ENCODE peak calls at places on chromosomes 3 and 15, in five cellular contexts. E is HCT116, R is breast epithelium, S is endothelial cell of umbilical vein, C is transverse colon. L is an unnamed sample.

GRCh38 chr3:65548848-65549625 is 489.7 kb downstream of the MAGI1 start:
- DNase-seq in E (no peak), R (no peak), S (no peak), C (peak), L (no peak)

GRCh38 chr3:21017115-21017852 is 733.7 kb downstream of the ZNF385D start:
- DNase-seq in E (no peak), R (no peak), S (no peak), C (no peak), L (no peak)

GRCh38 chr3:51024765-51025681 is 350.3 kb downstream of the DOCK3 start:
- DNase-seq in E (no peak), R (peak), S (no peak), C (peak), L (no peak)

GRCh38 chr15:38069506-38069905 is 135.1 kb downstream of the TMCO5A start:
- DNase-seq in E (no peak), R (no peak), S (peak), C (peak), L (no peak)

GRCh38 chr3:49244589-49245205 is 32.3 kb downstream of the C3orf62 start:
- DNase-seq in E (no peak), R (no peak), S (no peak), C (no peak), L (no peak)

GRCh38 chr3:148998297-148998696 is 7.0 kb downstream of the GYG1 start:
- DNase-seq in E (no peak), R (no peak), S (no peak), C (no peak), L (no peak)

GRCh38 chr3:189908646-189909045 is 212.1 kb downstream of the P3H2 start:
- DNase-seq in E (no peak), R (no peak), S (peak), C (no peak), L (no peak)

GRCh38 chr3:187230011-187230410 is 32.7 kb downstream of the RTP1 start:
- DNase-seq in E (no peak), R (no peak), S (no peak), C (no peak), L (no peak)

GRCh38 chr3:197216169-197216860 is 82.1 kb downstream of the DLG1 start:
- DNase-seq in E (no peak), R (no peak), S (peak), C (no peak), L (no peak)

GRCh38 chr3:169104972-169105371 is 558.5 kb downstream of the MECOM start:
- DNase-seq in E (peak), R (no peak), S (peak), C (no peak), L (no peak)

GRCh38 chr15:43249699-43250203 is 17.0 kb downstream of the TGM5 start:
- DNase-seq in E (no peak), R (no peak), S (no peak), C (no peak), L (no peak)

GRCh38 chr3:172142074-172143059 is 103.0 kb downstream of the FNDC3B start:
- DNase-seq in E (no peak), R (no peak), S (peak), C (no peak), L (no peak)

GRCh38 chr3:169476289-169476688 is 187.2 kb downstream of the MECOM start:
- DNase-seq in E (no peak), R (no peak), S (no peak), C (no peak), L (no peak)

GRCh38 chr15:100895721-100896120 is 16.1 kb downstream of the ALDH1A3 start:
- DNase-seq in E (no peak), R (no peak), S (no peak), C (no peak), L (no peak)

GRCh38 chr3:146090521-146090920 is 70.5 kb downstream of the PLOD2 start:
- DNase-seq in E (no peak), R (no peak), S (no peak), C (no peak), L (no peak)

GRCh38 chr3:30307548-30307947 is 298.9 kb upstream of the TGFBR2 start:
- DNase-seq in E (no peak), R (no peak), S (no peak), C (no peak), L (no peak)

GRCh38 chr3:185721970-185722369 is 102.9 kb downstream of the IGF2BP2 start:
- DNase-seq in E (no peak), R (no peak), S (no peak), C (no peak), L (no peak)

GRCh38 chr3:98814799-98815450 is 51.8 kb downstream of the ST3GAL6 start:
- DNase-seq in E (no peak), R (no peak), S (peak), C (no peak), L (no peak)

GRCh38 chr15:58057559-58057958 is 8.0 kb downstream of the ALDH1A2 start:
- DNase-seq in E (no peak), R (no peak), S (no peak), C (no peak), L (no peak)

GRCh38 chr15:41851167-41851523 is 12.5 kb downstream of the PLA2G4B start:
- DNase-seq in E (no peak), R (no peak), S (no peak), C (no peak), L (no peak)

GRCh38 chr3:47010050-47010712 is 30.7 kb downstream of the NBEAL2 start:
- DNase-seq in E (no peak), R (no peak), S (no peak), C (peak), L (peak)

GRCh38 chr15:70906842-70907241 is 14.2 kb downstream of the LRRC49 start:
- DNase-seq in E (no peak), R (no peak), S (no peak), C (no peak), L (no peak)

GRCh38 chr3:48248095-48248863 is 7.4 kb downstream of the ZNF589 start:
- DNase-seq in E (no peak), R (no peak), S (peak), C (no peak), L (no peak)

GRCh38 chr3:194095464-194095863 is 40.5 kb upstream of the HES1 start:
- DNase-seq in E (no peak), R (peak), S (peak), C (peak), L (no peak)

GRCh38 chr3:48155122-48155521 is 33.1 kb downstream of the CDC25A start:
- DNase-seq in E (peak), R (no peak), S (peak), C (no peak), L (no peak)

GRCh38 chr3:171753025-171753472 is 57.2 kb downstream of the PLD1 start:
- DNase-seq in E (no peak), R (peak), S (no peak), C (no peak), L (no peak)

GRCh38 chr15:73941871-73942635 is 15.8 kb downstream of the LOXL1 start:
- DNase-seq in E (no peak), R (no peak), S (no peak), C (no peak), L (no peak)

GRCh38 chr3:12286504-12286903 is 2.4 kb upstream of the PPARG start:
- DNase-seq in E (no peak), R (no peak), S (no peak), C (no peak), L (no peak)

GRCh38 chr15:44298878-44299277 is 10.4 kb downstream of the GOLM2 start:
- DNase-seq in E (peak), R (no peak), S (no peak), C (no peak), L (no peak)

GRCh38 chr15:51097553-51098330 is 3.0 kb upstream of the TNFAIP8L3 start:
- DNase-seq in E (no peak), R (no peak), S (peak), C (no peak), L (no peak)

GRCh38 chr15:65868546-65869126 is 655 bp upstream of the RAB11A start:
- DNase-seq in E (no peak), R (no peak), S (no peak), C (no peak), L (no peak)

GRCh38 chr3:197501496-197501878 is 54.3 kb downstream of the BDH1 start:
- DNase-seq in E (no peak), R (no peak), S (no peak), C (peak), L (no peak)

GRCh38 chr15:96849501-96849900 is 519.0 kb downstream of the NR2F2 start:
- DNase-seq in E (no peak), R (no peak), S (peak), C (no peak), L (no peak)

GRCh38 chr3:37054370-37054769 is 61.1 kb downstream of the MLH1 start:
- DNase-seq in E (peak), R (no peak), S (peak), C (no peak), L (no peak)
- TF ChIP-seq POLR2AphosphoS5 in E (peak), R (no peak), S (no peak), C (peak), L (no peak)

GRCh38 chr3:52313774-52314188 is 2.3 kb upstream of the DNAH1 start:
- DNase-seq in E (no peak), R (no peak), S (peak), C (peak), L (no peak)
- TF ChIP-seq POLR2A in E (no peak), R (no peak), S (no peak), C (no peak), L (no peak)

GRCh38 chr3:43869491-43869890 is 178.8 kb downstream of the ABHD5 start:
- DNase-seq in E (no peak), R (no peak), S (no peak), C (no peak), L (no peak)
- H3K27ac ChIP-seq in E (no peak), R (peak), S (peak), C (no peak), L (no peak)

DNA sequence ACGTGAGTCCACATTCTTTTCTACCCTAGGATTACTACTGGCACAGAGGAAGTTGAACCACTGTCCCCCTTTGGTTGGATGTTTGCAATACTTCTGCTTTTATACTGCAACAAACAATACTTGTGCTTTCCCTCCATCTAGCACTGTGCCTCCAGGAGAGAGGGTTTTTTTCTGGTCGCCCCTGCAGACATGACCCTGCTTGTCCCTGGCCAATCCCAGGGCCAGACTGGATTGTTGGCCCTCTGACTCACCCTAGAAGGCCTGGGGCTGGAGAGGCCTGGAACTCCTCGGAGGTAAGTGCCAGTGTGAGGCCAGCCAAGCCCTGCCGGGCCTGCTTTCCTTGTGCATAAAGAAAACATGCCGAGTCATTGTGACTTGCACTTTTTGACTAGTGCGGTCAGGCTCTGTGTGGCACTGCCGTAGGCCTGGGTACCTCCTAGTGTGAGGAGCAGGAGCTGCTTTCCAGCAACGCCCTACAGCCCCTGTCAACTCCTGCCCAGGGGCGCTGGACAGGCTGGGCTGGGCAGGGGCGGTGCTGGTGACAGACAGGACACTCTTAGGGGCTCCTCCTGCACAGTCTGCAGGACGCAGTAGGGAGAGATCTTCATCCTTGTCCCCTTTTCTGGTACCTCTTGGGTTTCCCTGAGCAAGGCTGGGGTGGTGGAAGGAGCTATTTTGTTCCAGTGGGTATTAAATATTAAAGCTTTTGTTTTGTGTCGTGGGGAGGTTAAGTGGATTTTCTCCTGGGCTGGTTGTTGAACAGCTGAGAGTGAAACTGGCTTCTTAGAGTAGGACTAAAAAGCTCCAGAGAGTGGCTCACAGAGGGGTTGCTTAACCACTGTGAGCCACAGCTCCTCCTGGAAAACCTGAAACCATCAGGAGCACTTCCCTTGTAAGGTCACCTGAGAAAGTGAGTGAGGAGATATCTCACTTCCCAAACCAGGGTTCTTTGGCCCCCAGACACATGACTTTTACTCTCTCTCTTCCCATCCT is 14.4 kb upstream of the TKT start:
- DNase-seq in E (peak), R (peak), S (peak), C (peak), L (peak)
- TF ChIP-seq POLR2AphosphoS5 in E (peak), R (peak), S (peak), C (peak), L (peak)

GRCh38 chr15:72227192-72227586 is 3.8 kb downstream of the PKM start:
- DNase-seq in E (peak), R (no peak), S (peak), C (no peak), L (no peak)

GRCh38 chr15:72220678-72221077 is 10.3 kb downstream of the PKM start:
- DNase-seq in E (no peak), R (no peak), S (no peak), C (no peak), L (no peak)

GRCh38 chr15:72217216-72217615 is 13.8 kb downstream of the PKM start:
- DNase-seq in E (no peak), R (no peak), S (no peak), C (no peak), L (no peak)

GRCh38 chr15:72227720-72228119 is 3.3 kb downstream of the PKM start:
- DNase-seq in E (no peak), R (no peak), S (no peak), C (no peak), L (no peak)

GRCh38 chr15:72222433-72222832 is 8.6 kb downstream of the PKM start:
- DNase-seq in E (no peak), R (peak), S (peak), C (peak), L (no peak)
- TF ChIP-seq POLR2A in E (no peak), R (no peak), S (no peak), C (no peak), L (no peak)

GRCh38 chr15:33055962-33056361 is 138.6 kb downstream of the FMN1 start:
- DNase-seq in E (no peak), R (no peak), S (no peak), C (no peak), L (no peak)
- H3K27ac ChIP-seq in E (no peak), R (no peak), S (no peak), C (no peak), L (no peak)

GRCh38 chr3:74501001-74501400 is 113.5 kb downstream of the CNTN3 start:
- DNase-seq in E (no peak), R (no peak), S (no peak), C (no peak), L (no peak)

GRCh38 chr3:74500257-74500656 is 114.2 kb downstream of the CNTN3 start:
- DNase-seq in E (no peak), R (no peak), S (no peak), C (no peak), L (no peak)
- TF ChIP-seq POLR2AphosphoS5 in E (no peak), R (no peak), S (no peak), C (no peak), L (no peak)

GRCh38 chr3:141431411-141432378 is 55.1 kb upstream of the RASA2 start:
- DNase-seq in E (no peak), R (no peak), S (no peak), C (no peak), L (no peak)
- TF ChIP-seq POLR2A in E (no peak), R (no peak), S (no peak), C (peak), L (no peak)

L was measured in suprapubic skin.